ENCODE peak calls at places on chromosome 20, in four cellular contexts. N is fibroblast of lung, R is stomach, X is Caco-2. Q is an unnamed sample.
A peak's percentile ranks its signal among the peaks of the same experiment; 100 is the strongest.

GRCh38 chr20:50874111-50874757 is 57.0 kb downstream of the ADNP start:
- DNase-seq in R (no peak), N (no peak), X (no peak), Q (no peak)

GRCh38 chr20:62493253-62493885 is 17.6 kb upstream of the GATA5 start:
- DNase-seq in N (no peak), R (peak; percentile 80), X (no peak), Q (no peak)

GRCh38 chr20:33062750-33063149 is 9.0 kb downstream of the BPIFB3 start:
- DNase-seq in R (no peak), N (no peak), X (no peak), Q (no peak)

GRCh38 chr20:33434434-33434833 is 9.1 kb downstream of the SNTA1 start:
- DNase-seq in R (no peak), N (no peak), X (no peak), Q (no peak)

GRCh38 chr20:49593441-49594142 is 25.7 kb upstream of the PTGIS start:
- DNase-seq in X (no peak), R (no peak), N (no peak), Q (no peak)

GRCh38 chr20:12252793-12253192 is 335.1 kb downstream of the BTBD3 start:
- DNase-seq in R (no peak), X (no peak), N (peak; percentile 43), Q (peak; percentile 41)

GRCh38 chr20:10863337-10864060 is 189.7 kb upstream of the JAG1 start:
- DNase-seq in R (no peak), N (peak; percentile 90), X (no peak), Q (peak; percentile 86)

GRCh38 chr20:9281770-9282169 is 212.9 kb downstream of the PLCB4 start:
- DNase-seq in N (no peak), R (no peak), X (no peak), Q (no peak)

GRCh38 chr20:48846516-48847492 is 19.0 kb upstream of the PREX1 start:
- DNase-seq in X (no peak), R (no peak), N (peak; percentile 25), Q (no peak)

GRCh38 chr20:33901132-33901523 is 90.0 kb downstream of the CHMP4B start:
- DNase-seq in X (no peak), R (no peak), N (no peak), Q (no peak)

GRCh38 chr20:3707508-3707899 is 4.9 kb downstream of the SIGLEC1 start:
- DNase-seq in X (no peak), R (no peak), N (no peak), Q (no peak)

GRCh38 chr20:26135325-26136110 is 438.9 kb upstream of the ZNF337 start:
- DNase-seq in X (no peak), R (no peak), N (no peak), Q (no peak)

GRCh38 chr20:37901280-37901666 is 1.7 kb upstream of the VSTM2L start:
- DNase-seq in R (no peak), N (no peak), X (peak; percentile 50), Q (no peak)

GRCh38 chr20:38685853-38686473 is 38.3 kb upstream of the SLC32A1 start:
- DNase-seq in X (peak; percentile 86), N (peak; percentile 38), R (peak; percentile 28), Q (peak; percentile 37)

GRCh38 chr20:44849712-44850111 is 35.8 kb upstream of the YWHAB start:
- DNase-seq in R (no peak), X (no peak), N (no peak), Q (no peak)

GRCh38 chr20:37524859-37525708 is 2.6 kb downstream of the BLCAP start:
- DNase-seq in N (peak; percentile 69), R (peak; percentile 23), X (peak; percentile 53), Q (peak; percentile 25)

GRCh38 chr20:5569021-5569420 is 181.2 kb upstream of the SHLD1 start:
- DNase-seq in X (no peak), N (peak; percentile 18), R (no peak), Q (peak; percentile 60)

GRCh38 chr20:19786311-19786710 is 28.3 kb downstream of the RIN2 start:
- DNase-seq in X (peak; percentile 70), R (no peak), N (peak; percentile 98), Q (peak; percentile 93)

GRCh38 chr20:53547664-53548239 is 45.9 kb downstream of the ZNF217 start:
- DNase-seq in R (peak; percentile 33), N (peak; percentile 58), X (peak; percentile 75), Q (peak; percentile 74)

GRCh38 chr20:36366623-36367369 is 60.7 kb downstream of the DLGAP4 start:
- DNase-seq in R (no peak), X (no peak), N (no peak), Q (no peak)

GRCh38 chr20:13874269-13875158 is 89.7 kb downstream of the NDUFAF5 start:
- DNase-seq in R (no peak), X (no peak), N (no peak), Q (no peak)

GRCh38 chr20:25308671-25309394 is 60.9 kb downstream of the PYGB start:
- DNase-seq in N (peak; percentile 79), X (no peak), R (no peak), Q (peak; percentile 95)

GRCh38 chr20:25044660-25045342 is 13.1 kb downstream of the ACSS1 start:
- DNase-seq in X (no peak), R (no peak), N (no peak), Q (no peak)

GRCh38 chr20:50611128-50611810 is 80.1 kb downstream of the RIPOR3 start:
- DNase-seq in N (peak; percentile 30), X (no peak), R (no peak), Q (no peak)

GRCh38 chr20:38534756-38535155 is 46.2 kb upstream of the ADIG start:
- DNase-seq in N (no peak), X (no peak), R (no peak), Q (no peak)

GRCh38 chr20:34334654-34335407 is 28.2 kb upstream of the ITCH start:
- DNase-seq in R (no peak), X (no peak), N (no peak), Q (no peak)

GRCh38 chr20:19977373-19977770 is 39.8 kb upstream of the NAA20 start:
- DNase-seq in R (no peak), X (no peak), N (peak; percentile 77), Q (no peak)

GRCh38 chr20:699811-700338 is 24.3 kb upstream of the SCRT2 start:
- DNase-seq in R (peak; percentile 78), X (no peak), N (no peak), Q (no peak)

GRCh38 chr20:48831702-48832422 is 4.1 kb upstream of the PREX1 start:
- DNase-seq in N (peak; percentile 40), R (peak; percentile 68), X (no peak), Q (peak; percentile 70)

GRCh38 chr20:16803965-16804792 is 56.0 kb downstream of the OTOR start:
- DNase-seq in R (peak; percentile 54), N (peak; percentile 33), X (peak; percentile 67), Q (peak; percentile 37)

GRCh38 chr20:34562643-34563042 is 4.1 kb downstream of the MAP1LC3A start:
- DNase-seq in X (no peak), R (no peak), N (peak; percentile 6), Q (peak; percentile 26)

GRCh38 chr20:51327251-51327841 is 215.2 kb downstream of the NFATC2 start:
- DNase-seq in R (no peak), X (no peak), N (peak; percentile 93), Q (peak; percentile 88)

GRCh38 chr20:50297498-50298348 is 107.1 kb downstream of the CEBPB start:
- DNase-seq in X (no peak), R (no peak), N (no peak), Q (no peak)

DNA sequence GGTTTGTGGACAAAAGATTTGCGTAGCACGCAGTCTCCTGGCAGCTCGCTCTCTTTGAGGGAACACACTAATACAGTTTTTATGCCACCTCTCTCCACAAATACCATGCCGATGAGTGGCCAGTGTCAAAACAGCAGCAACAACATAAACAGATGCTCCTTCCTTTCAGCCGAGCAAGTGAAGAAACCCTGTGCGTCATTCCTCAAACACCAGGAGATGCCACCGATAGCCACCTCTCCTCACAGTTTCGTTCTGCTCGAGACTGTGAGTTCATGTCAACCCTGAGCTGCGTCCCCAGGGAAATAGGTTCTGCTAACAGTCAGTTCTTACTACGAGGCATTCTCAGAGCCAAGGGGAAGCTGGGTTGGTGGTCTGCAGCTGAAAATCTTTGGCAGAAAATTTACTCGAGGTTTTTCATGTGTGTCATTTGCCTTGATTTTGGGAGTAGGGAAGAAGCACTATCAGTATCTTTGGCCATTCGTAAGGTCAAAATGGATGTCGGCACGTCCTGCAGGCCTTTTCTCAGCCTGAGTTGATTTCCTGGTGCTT is 59.9 kb downstream of the EYA2 start:
- DNase-seq in N (peak; percentile 99), R (no peak), X (no peak), Q (peak; percentile 89)
- H3K4me3 ChIP-seq in N (peak overlapping the region; percentile 34), R (no peak overlapping the region), X (no peak overlapping the region), Q (no peak overlapping the region)

GRCh38 chr20:58111340-58112016 is 117.0 kb downstream of the ANKRD60 start:
- DNase-seq in N (peak; percentile 21), X (peak; percentile 25), R (no peak), Q (no peak)

GRCh38 chr20:58117944-58118343 is 110.5 kb downstream of the ANKRD60 start:
- DNase-seq in R (no peak), N (peak; percentile 67), X (no peak), Q (peak; percentile 15)

GRCh38 chr20:58113706-58114105 is 114.7 kb downstream of the ANKRD60 start:
- DNase-seq in N (no peak), X (peak; percentile 26), R (no peak), Q (no peak)

GRCh38 chr20:58112017-58112781 is 116.3 kb downstream of the ANKRD60 start:
- DNase-seq in R (no peak), X (peak; percentile 45), N (peak; percentile 86), Q (peak; percentile 23)

GRCh38 chr20:58116505-58116904 is 111.9 kb downstream of the ANKRD60 start:
- DNase-seq in X (no peak), N (no peak), R (no peak), Q (no peak)
- TF ChIP-seq CTCF in X (no peak), N (no peak), R (no peak), Q (no peak)

GRCh38 chr20:17850674-17851006 is 118.0 kb downstream of the SNX5 start:
- DNase-seq in X (no peak), N (no peak), R (no peak), Q (no peak)

GRCh38 chr20:17849111-17849900 is 119.3 kb downstream of the SNX5 start:
- DNase-seq in N (no peak), X (no peak), R (no peak), Q (no peak)

GRCh38 chr20:17849901-17850673 is 118.5 kb downstream of the SNX5 start:
- DNase-seq in N (peak; percentile 100), R (peak; percentile 72), X (no peak), Q (peak; percentile 99)

GRCh38 chr20:17854307-17854903 is 114.2 kb downstream of the SNX5 start:
- DNase-seq in R (peak; percentile 79), X (peak; percentile 73), N (peak; percentile 36), Q (peak; percentile 54)

DNA sequence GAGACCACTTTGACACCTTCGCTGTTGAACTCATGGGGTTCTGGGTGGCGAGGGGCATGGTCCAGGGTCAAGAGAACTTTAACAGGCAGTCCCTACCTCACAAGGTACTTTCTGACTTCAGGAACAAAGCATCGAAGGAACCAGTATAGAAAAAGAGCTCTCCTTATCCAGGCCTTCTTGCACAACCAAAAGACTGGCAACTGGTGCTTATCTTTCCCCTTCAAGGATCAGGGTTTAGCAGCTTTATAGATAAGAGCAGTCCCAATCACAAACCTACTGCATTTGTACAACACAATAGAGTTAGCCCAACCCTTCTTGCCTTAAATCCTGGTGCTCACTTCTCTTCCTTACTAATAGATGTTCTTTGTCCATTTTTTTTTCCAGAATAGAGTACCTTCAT is 116.3 kb downstream of the SNX5 start:
- DNase-seq in R (no peak), N (no peak), X (peak; percentile 56), Q (no peak)
- H3K4me3 ChIP-seq in R (no peak overlapping the region), N (no peak overlapping the region), X (no peak overlapping the region), Q (no peak overlapping the region)

GRCh38 chr20:22684763-22685443 is 100.5 kb upstream of the FOXA2 start:
- DNase-seq in N (no peak), R (no peak), X (no peak), Q (peak; percentile 6)
- TF ChIP-seq CTCF in N (no peak), R (no peak), X (peak; percentile 25), Q (no peak)